ENCODE peak calls at places on chromosomes 11 and 22, in eight cellular contexts. J, V, L, O, Z, C, S and Q are unnamed samples.

GRCh38 chr22:35608088-35608487 is 9.0 kb downstream of the MB start:
- DNase-seq in J (no peak), V (no peak), L (no peak), O (no peak), Z (no peak), C (no peak), S (peak; percentile 42), Q (no peak)

GRCh38 chr11:123316003-123316402 is 114.1 kb upstream of the GRAMD1B start:
- DNase-seq in J (no peak), V (no peak), L (peak; percentile 43), O (no peak), Z (no peak), C (no peak), S (no peak), Q (no peak)

GRCh38 chr11:12071574-12071973 is 38.8 kb upstream of the MICAL2 start:
- DNase-seq in J (no peak), V (no peak), L (no peak), O (no peak), Z (no peak), C (no peak), S (no peak), Q (no peak)

GRCh38 chr11:117600261-117600783 is 196.7 kb downstream of the DSCAML1 start:
- DNase-seq in J (no peak), V (no peak), L (no peak), O (no peak), Z (no peak), C (no peak), S (no peak), Q (no peak)

GRCh38 chr11:120208777-120209176 is 2.1 kb upstream of the OAF start:
- DNase-seq in J (no peak), V (peak; percentile 84), L (no peak), O (no peak), Z (no peak), C (no peak), S (peak; percentile 52), Q (peak; percentile 90)

GRCh38 chr22:38940985-38941384 is 16.4 kb upstream of the APOBEC3A start:
- DNase-seq in J (no peak), V (no peak), L (no peak), O (no peak), Z (no peak), C (no peak), S (no peak), Q (no peak)

GRCh38 chr22:23579280-23579679 is 810 bp downstream of the IGLL1 start:
- DNase-seq in J (no peak), V (no peak), L (no peak), O (no peak), Z (no peak), C (no peak), S (no peak), Q (no peak)

GRCh38 chr11:86418929-86419328 is 44.2 kb downstream of the CCDC81 start:
- DNase-seq in J (no peak), V (no peak), L (no peak), O (no peak), Z (no peak), C (no peak), S (peak; percentile 30), Q (no peak)

DNA sequence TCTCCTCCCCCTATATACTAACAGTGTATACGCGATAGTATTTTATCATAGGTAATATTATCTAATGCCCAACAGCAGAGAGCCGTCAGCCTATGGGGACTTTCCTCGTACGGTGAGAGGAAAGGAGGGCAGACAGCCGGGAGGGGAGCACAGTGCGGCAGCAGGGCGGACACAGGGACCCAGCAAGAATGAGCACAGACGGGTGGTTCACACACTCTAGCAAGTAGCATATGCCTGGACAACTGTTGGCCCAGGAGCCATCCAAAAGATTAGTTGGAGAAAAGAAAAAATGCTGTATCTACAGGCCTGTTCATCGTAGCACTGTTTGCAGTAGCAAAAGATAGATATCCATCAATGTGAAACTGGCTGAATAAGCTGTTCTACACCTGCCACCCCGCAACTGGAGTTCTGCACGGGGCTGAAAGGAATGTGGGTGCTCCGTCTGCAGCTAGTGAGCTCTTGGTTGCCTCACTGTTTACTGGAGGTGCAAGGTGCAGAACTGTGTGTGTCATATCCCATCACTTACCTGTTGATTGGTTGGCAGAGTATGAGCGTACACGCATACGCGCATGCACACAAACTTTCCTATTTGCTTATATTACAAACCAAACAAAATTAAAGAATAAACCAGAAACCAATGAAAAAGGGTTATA is 324.3 kb downstream of the TBC1D22A start:
- DNase-seq in J (no peak), V (no peak), L (no peak), O (no peak), Z (no peak), C (no peak), S (no peak), Q (no peak)
- H3K4me3 ChIP-seq in J (no peak overlapping the region), V (no peak overlapping the region), L (no peak overlapping the region), O (no peak overlapping the region), Z (no peak overlapping the region), C (no peak overlapping the region), S (no peak overlapping the region), Q (no peak overlapping the region)

GRCh38 chr22:30228509-30229359 is 17.8 kb downstream of the LIF start:
- DNase-seq in J (peak; percentile 59), V (no peak), L (no peak), O (no peak), Z (no peak), C (no peak), S (peak; percentile 49), Q (no peak)
- H3K4me3 ChIP-seq in J (no peak overlapping the region), V (no peak overlapping the region), L (no peak overlapping the region), O (no peak overlapping the region), Z (no peak overlapping the region), C (no peak overlapping the region), S (no peak overlapping the region), Q (no peak overlapping the region)

GRCh38 chr11:48014917-48015316 is 34.6 kb downstream of the PTPRJ start:
- DNase-seq in J (no peak), V (no peak), L (no peak), O (no peak), Z (no peak), C (no peak), S (no peak), Q (no peak)
- H3K4me3 ChIP-seq in J (no peak overlapping the region), V (no peak overlapping the region), L (no peak overlapping the region), O (no peak overlapping the region), Z (no peak overlapping the region), C (no peak overlapping the region), S (no peak overlapping the region), Q (no peak overlapping the region)

GRCh38 chr22:18058770-18059169 is 19.0 kb upstream of the PEX26 start:
- DNase-seq in J (no peak), V (no peak), L (no peak), O (no peak), Z (no peak), C (no peak), S (no peak), Q (no peak)

GRCh38 chr22:18059473-18059872 is 18.3 kb upstream of the PEX26 start:
- DNase-seq in J (no peak), V (no peak), L (no peak), O (no peak), Z (no peak), C (no peak), S (no peak), Q (no peak)

GRCh38 chr22:18059991-18060390 is 17.8 kb upstream of the PEX26 start:
- DNase-seq in J (no peak), V (no peak), L (no peak), O (no peak), Z (no peak), C (no peak), S (no peak), Q (no peak)

GRCh38 chr22:18062421-18062820 is 15.4 kb upstream of the PEX26 start:
- DNase-seq in J (no peak), V (no peak), L (no peak), O (no peak), Z (no peak), C (no peak), S (no peak), Q (no peak)

DNA sequence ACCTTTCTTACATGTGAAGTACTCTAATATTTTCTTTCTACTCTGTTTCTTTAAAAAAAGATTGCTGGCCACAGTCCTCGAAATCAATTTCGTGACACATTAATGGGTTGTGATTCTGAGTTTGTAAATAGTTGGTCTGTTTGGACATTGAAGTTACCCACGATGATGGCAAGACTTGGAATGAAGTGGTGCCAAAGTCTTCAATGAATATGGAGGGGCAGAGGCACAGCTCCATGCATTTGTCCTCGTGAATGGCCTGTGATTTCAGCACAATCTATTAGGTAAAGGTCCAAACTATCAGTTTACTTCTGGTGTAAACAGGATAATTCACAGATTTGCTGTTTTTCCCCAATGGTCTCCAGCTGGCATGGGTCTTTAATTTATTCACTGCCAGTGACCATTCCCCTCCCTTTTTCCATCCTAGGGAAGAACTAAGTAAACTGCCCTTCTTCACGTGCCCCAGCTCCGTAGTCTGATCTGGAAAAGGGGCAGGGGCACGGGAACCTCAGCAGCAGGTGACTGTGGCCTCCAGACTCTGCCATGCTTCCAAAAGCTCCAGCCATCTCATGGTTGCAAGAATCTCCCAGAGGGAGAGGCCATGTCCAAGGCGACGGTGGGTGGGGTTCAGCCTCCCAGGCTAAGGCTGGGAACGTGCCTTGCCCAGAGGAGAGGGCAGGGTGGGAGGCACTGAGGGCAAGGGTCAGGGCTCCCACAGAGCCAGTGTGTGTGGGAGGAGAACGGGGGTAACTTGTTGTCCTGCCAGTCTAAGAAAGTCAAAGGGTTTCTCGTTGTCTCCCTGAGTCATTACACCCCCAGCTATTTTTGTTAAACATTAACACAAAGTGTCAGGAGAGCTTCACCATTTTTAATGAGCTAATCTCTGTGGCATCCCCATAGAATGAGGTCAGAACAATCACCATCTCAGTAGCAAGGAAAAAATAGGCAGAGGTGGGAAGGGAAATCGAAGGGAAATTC is 16.9 kb upstream of the PEX26 start:
- DNase-seq in J (no peak), V (no peak), L (no peak), O (no peak), Z (no peak), C (no peak), S (peak; percentile 42), Q (no peak)
- H3K4me3 ChIP-seq in J (no peak overlapping the region), V (no peak overlapping the region), L (no peak overlapping the region), O (no peak overlapping the region), Z (no peak overlapping the region), C (no peak overlapping the region), S (no peak overlapping the region), Q (no peak overlapping the region)